ENCODE peak calls at places on chromosome 6, in eight cellular contexts. One of them, this sample, is unnamed.
A peak's percentile ranks its signal among the peaks of the same experiment; 100 is the strongest.

GRCh38 chr6:108667984-108668383 is 107.3 kb downstream of the FOXO3 start:
- DNase-seq in mesendoderm: peak; percentile 34
- DNase-seq in foreskin fibroblast: no peak
- DNase-seq in left lung: no peak
- DNase-seq in NB4: no peak
- DNase-seq in H7: no peak
- DNase-seq in A549: no peak
- DNase-seq in AG10803: peak; percentile 50
- DNase-seq in this sample: no peak

GRCh38 chr6:148313483-148313882 is 29.2 kb upstream of the SASH1 start:
- DNase-seq in mesendoderm: no peak
- DNase-seq in foreskin fibroblast: no peak
- DNase-seq in left lung: no peak
- DNase-seq in NB4: no peak
- DNase-seq in H7: no peak
- DNase-seq in A549: no peak
- DNase-seq in AG10803: no peak
- DNase-seq in this sample: no peak

GRCh38 chr6:137926207-137926731 is 59.2 kb downstream of the TNFAIP3 start:
- DNase-seq in mesendoderm: peak; percentile 93
- DNase-seq in foreskin fibroblast: peak; percentile 85
- DNase-seq in left lung: no peak
- DNase-seq in NB4: peak; percentile 74
- DNase-seq in H7: peak; percentile 22
- DNase-seq in A549: no peak
- DNase-seq in AG10803: peak; percentile 94
- DNase-seq in this sample: peak; percentile 57

GRCh38 chr6:91317247-91317646 is 730.4 kb upstream of the MAP3K7 start:
- DNase-seq in mesendoderm: no peak
- DNase-seq in foreskin fibroblast: no peak
- DNase-seq in left lung: no peak
- DNase-seq in NB4: no peak
- DNase-seq in H7: no peak
- DNase-seq in A549: no peak
- DNase-seq in AG10803: no peak
- DNase-seq in this sample: no peak

GRCh38 chr6:46370622-46371021 is 120.6 kb downstream of the RCAN2 start:
- DNase-seq in mesendoderm: peak; percentile 23
- DNase-seq in foreskin fibroblast: peak; percentile 3
- DNase-seq in left lung: no peak
- DNase-seq in NB4: peak; percentile 7
- DNase-seq in H7: no peak
- DNase-seq in A549: no peak
- DNase-seq in AG10803: no peak
- DNase-seq in this sample: no peak

GRCh38 chr6:626236-626635 is 30.7 kb downstream of the HUS1B start:
- DNase-seq in mesendoderm: no peak
- DNase-seq in foreskin fibroblast: peak; percentile 9
- DNase-seq in left lung: no peak
- DNase-seq in NB4: no peak
- DNase-seq in H7: no peak
- DNase-seq in A549: no peak
- DNase-seq in AG10803: no peak
- DNase-seq in this sample: no peak

GRCh38 chr6:11460001-11460668 is 77.4 kb upstream of the TMEM170B start:
- DNase-seq in mesendoderm: peak; percentile 26
- DNase-seq in foreskin fibroblast: no peak
- DNase-seq in left lung: no peak
- DNase-seq in NB4: peak; percentile 91
- DNase-seq in H7: no peak
- DNase-seq in A549: peak; percentile 34
- DNase-seq in AG10803: peak; percentile 25
- DNase-seq in this sample: no peak

GRCh38 chr6:158344534-158344933 is 32.3 kb downstream of the TULP4 start:
- DNase-seq in mesendoderm: no peak
- DNase-seq in foreskin fibroblast: no peak
- DNase-seq in left lung: no peak
- DNase-seq in NB4: no peak
- DNase-seq in H7: no peak
- DNase-seq in A549: no peak
- DNase-seq in AG10803: no peak
- DNase-seq in this sample: no peak

GRCh38 chr6:131754715-131755567 is 44.1 kb upstream of the CTAGE9 start:
- DNase-seq in mesendoderm: no peak
- DNase-seq in foreskin fibroblast: no peak
- DNase-seq in left lung: no peak
- DNase-seq in NB4: no peak
- DNase-seq in H7: no peak
- DNase-seq in A549: no peak
- DNase-seq in AG10803: no peak
- DNase-seq in this sample: no peak

GRCh38 chr6:34973547-34974248 is 84.6 kb downstream of the ANKS1A start:
- DNase-seq in mesendoderm: no peak
- DNase-seq in foreskin fibroblast: no peak
- DNase-seq in left lung: no peak
- DNase-seq in NB4: peak; percentile 29
- DNase-seq in H7: peak; percentile 41
- DNase-seq in A549: no peak
- DNase-seq in AG10803: no peak
- DNase-seq in this sample: no peak

GRCh38 chr6:54404791-54405190 is 96.5 kb downstream of the TINAG start:
- DNase-seq in mesendoderm: no peak
- DNase-seq in foreskin fibroblast: peak; percentile 33
- DNase-seq in left lung: no peak
- DNase-seq in NB4: no peak
- DNase-seq in H7: no peak
- DNase-seq in A549: no peak
- DNase-seq in AG10803: peak; percentile 15
- DNase-seq in this sample: no peak

GRCh38 chr6:110180228-110181008 is at the start of gene CDC40:
- DNase-seq in mesendoderm: no peak
- DNase-seq in foreskin fibroblast: no peak
- DNase-seq in left lung: peak; percentile 84
- DNase-seq in NB4: no peak
- DNase-seq in H7: peak; percentile 61
- DNase-seq in A549: no peak
- DNase-seq in AG10803: no peak
- DNase-seq in this sample: no peak

GRCh38 chr6:40876336-40876735 is 162.7 kb downstream of the UNC5CL start:
- DNase-seq in mesendoderm: no peak
- DNase-seq in foreskin fibroblast: no peak
- DNase-seq in left lung: no peak
- DNase-seq in NB4: no peak
- DNase-seq in H7: no peak
- DNase-seq in A549: no peak
- DNase-seq in AG10803: no peak
- DNase-seq in this sample: no peak

GRCh38 chr6:53603381-53604121 is 58.6 kb upstream of the GCLC start:
- DNase-seq in mesendoderm: no peak
- DNase-seq in foreskin fibroblast: peak; percentile 8
- DNase-seq in left lung: no peak
- DNase-seq in NB4: no peak
- DNase-seq in H7: no peak
- DNase-seq in A549: no peak
- DNase-seq in AG10803: peak; percentile 21
- DNase-seq in this sample: no peak

GRCh38 chr6:7697820-7698623 is 27.9 kb upstream of the BMP6 start:
- DNase-seq in mesendoderm: peak; percentile 20
- DNase-seq in foreskin fibroblast: peak; percentile 83
- DNase-seq in left lung: no peak
- DNase-seq in NB4: peak; percentile 95
- DNase-seq in H7: no peak
- DNase-seq in A549: peak; percentile 96
- DNase-seq in AG10803: peak; percentile 89
- DNase-seq in this sample: no peak

GRCh38 chr6:8760951-8761350 is 325.6 kb upstream of the SLC35B3 start:
- DNase-seq in mesendoderm: no peak
- DNase-seq in foreskin fibroblast: no peak
- DNase-seq in left lung: no peak
- DNase-seq in NB4: no peak
- DNase-seq in H7: no peak
- DNase-seq in A549: no peak
- DNase-seq in AG10803: no peak
- DNase-seq in this sample: no peak

GRCh38 chr6:83853178-83853967 is at the start of gene RIPPLY2:
- DNase-seq in mesendoderm: peak; percentile 61
- DNase-seq in foreskin fibroblast: peak; percentile 61
- DNase-seq in left lung: peak; percentile 78
- DNase-seq in NB4: no peak
- DNase-seq in H7: peak; percentile 79
- DNase-seq in A549: peak; percentile 33
- DNase-seq in AG10803: peak; percentile 17
- DNase-seq in this sample: no peak

GRCh38 chr6:87483929-87484328 is 11.2 kb downstream of the SLC35A1 start:
- DNase-seq in mesendoderm: peak; percentile 94
- DNase-seq in foreskin fibroblast: peak; percentile 34
- DNase-seq in left lung: no peak
- DNase-seq in NB4: peak; percentile 84
- DNase-seq in H7: peak; percentile 53
- DNase-seq in A549: peak; percentile 25
- DNase-seq in AG10803: peak; percentile 44
- DNase-seq in this sample: peak; percentile 67

GRCh38 chr6:39280247-39280731 is 33.9 kb downstream of the KCNK17 start:
- DNase-seq in mesendoderm: no peak
- DNase-seq in foreskin fibroblast: peak; percentile 7
- DNase-seq in left lung: no peak
- DNase-seq in NB4: peak; percentile 19
- DNase-seq in H7: peak; percentile 42
- DNase-seq in A549: peak; percentile 44
- DNase-seq in AG10803: no peak
- DNase-seq in this sample: no peak

GRCh38 chr6:17454316-17455005 is 61.1 kb downstream of the CAP2 start:
- DNase-seq in mesendoderm: peak; percentile 51
- DNase-seq in foreskin fibroblast: peak; percentile 60
- DNase-seq in left lung: no peak
- DNase-seq in NB4: no peak
- DNase-seq in H7: no peak
- DNase-seq in A549: no peak
- DNase-seq in AG10803: peak; percentile 91
- DNase-seq in this sample: no peak

GRCh38 chr6:43428874-43429273 is 1.5 kb downstream of the ABCC10 start:
- DNase-seq in mesendoderm: no peak
- DNase-seq in foreskin fibroblast: no peak
- DNase-seq in left lung: no peak
- DNase-seq in NB4: no peak
- DNase-seq in H7: peak; percentile 28
- DNase-seq in A549: no peak
- DNase-seq in AG10803: no peak
- DNase-seq in this sample: no peak
- H3K4me3 ChIP-seq in mesendoderm: no peak overlapping the region
- H3K4me3 ChIP-seq in foreskin fibroblast: peak overlapping the region; percentile 98
- H3K4me3 ChIP-seq in left lung: peak overlapping the region; percentile 71
- H3K4me3 ChIP-seq in NB4: peak overlapping the region; percentile 85
- H3K4me3 ChIP-seq in H7: no peak overlapping the region
- H3K4me3 ChIP-seq in A549: peak overlapping the region; percentile 73
- H3K4me3 ChIP-seq in AG10803: peak overlapping the region; percentile 99
- H3K4me3 ChIP-seq in this sample: peak overlapping the region; percentile 77

DNA sequence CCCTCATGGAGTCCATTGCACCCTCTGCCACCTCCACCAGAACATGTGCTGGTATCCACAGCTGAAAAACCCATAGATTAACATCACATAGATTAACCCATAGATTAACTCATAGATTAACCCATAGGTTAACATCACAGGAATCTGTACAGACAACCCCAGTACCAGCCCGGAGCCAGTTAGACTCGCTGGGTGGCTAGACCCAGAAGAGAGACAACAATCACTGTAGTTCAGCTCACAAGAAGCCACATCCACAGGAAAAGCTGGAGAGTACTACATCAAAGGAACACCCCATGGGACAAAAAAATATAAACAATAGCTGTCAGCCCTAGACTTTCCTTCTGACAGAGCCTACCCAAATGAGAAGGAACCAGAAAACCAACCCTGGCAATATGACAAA is 25.1 kb downstream of the SERPINB9 start:
- DNase-seq in mesendoderm: no peak
- DNase-seq in foreskin fibroblast: no peak
- DNase-seq in left lung: no peak
- DNase-seq in NB4: no peak
- DNase-seq in H7: no peak
- DNase-seq in A549: no peak
- DNase-seq in AG10803: no peak
- DNase-seq in this sample: no peak
- H3K4me3 ChIP-seq in mesendoderm: no peak overlapping the region
- H3K4me3 ChIP-seq in foreskin fibroblast: no peak overlapping the region
- H3K4me3 ChIP-seq in left lung: no peak overlapping the region
- H3K4me3 ChIP-seq in NB4: no peak overlapping the region
- H3K4me3 ChIP-seq in H7: no peak overlapping the region
- H3K4me3 ChIP-seq in A549: no peak overlapping the region
- H3K4me3 ChIP-seq in AG10803: no peak overlapping the region
- H3K4me3 ChIP-seq in this sample: no peak overlapping the region

GRCh38 chr6:170202416-170203135 is 88.3 kb downstream of the DLL1 start:
- DNase-seq in mesendoderm: no peak
- DNase-seq in foreskin fibroblast: no peak
- DNase-seq in left lung: no peak
- DNase-seq in NB4: no peak
- DNase-seq in H7: no peak
- DNase-seq in A549: no peak
- DNase-seq in AG10803: no peak
- DNase-seq in this sample: no peak
- H3K4me3 ChIP-seq in mesendoderm: no peak overlapping the region
- H3K4me3 ChIP-seq in foreskin fibroblast: no peak overlapping the region
- H3K4me3 ChIP-seq in left lung: no peak overlapping the region
- H3K4me3 ChIP-seq in NB4: no peak overlapping the region
- H3K4me3 ChIP-seq in H7: no peak overlapping the region
- H3K4me3 ChIP-seq in A549: no peak overlapping the region
- H3K4me3 ChIP-seq in AG10803: no peak overlapping the region
- H3K4me3 ChIP-seq in this sample: no peak overlapping the region

GRCh38 chr6:10413850-10414765 is 766 bp downstream of the TFAP2A start:
- DNase-seq in mesendoderm: peak; percentile 92
- DNase-seq in foreskin fibroblast: peak; percentile 59
- DNase-seq in left lung: no peak
- DNase-seq in NB4: peak; percentile 74
- DNase-seq in H7: peak; percentile 72
- DNase-seq in A549: peak; percentile 79
- DNase-seq in AG10803: no peak
- DNase-seq in this sample: no peak
- H3K4me3 ChIP-seq in mesendoderm: peak overlapping the region; percentile 43
- H3K4me3 ChIP-seq in foreskin fibroblast: peak overlapping the region; percentile 68
- H3K4me3 ChIP-seq in left lung: no peak overlapping the region
- H3K4me3 ChIP-seq in NB4: peak overlapping the region; percentile 91
- H3K4me3 ChIP-seq in H7: peak overlapping the region; percentile 6
- H3K4me3 ChIP-seq in A549: peak overlapping the region; percentile 52
- H3K4me3 ChIP-seq in AG10803: peak overlapping the region; percentile 68
- H3K4me3 ChIP-seq in this sample: no peak overlapping the region